ENCODE peak calls at places on chromosomes 3 and 15, in six cellular contexts. One of them, this sample, is unnamed. For H3K4me1, the result is how much of the 10 kb centered on the place peaks cover.

GRCh38 chr3:195004512-195005250 is 266.3 kb downstream of the XXYLT1 start:
- DNase-seq in mucosa of descending colon: no peak
- DNase-seq in neural progenitor cell: no peak
- DNase-seq in stomach: no peak
- DNase-seq in A549: no peak
- DNase-seq in IMR-90: no peak
- DNase-seq in this sample: peak

GRCh38 chr3:118628704-118629341 is 405.8 kb downstream of the IGSF11 start:
- DNase-seq in stomach: peak
- DNase-seq in A549: peak
- DNase-seq in IMR-90: peak
- DNase-seq in neural progenitor cell: peak
- DNase-seq in mucosa of descending colon: peak
- DNase-seq in this sample: peak

GRCh38 chr15:32766101-32766500 is 48.3 kb downstream of the GREM1 start:
- DNase-seq in neural progenitor cell: no peak
- DNase-seq in stomach: no peak
- DNase-seq in A549: no peak
- DNase-seq in IMR-90: no peak
- DNase-seq in mucosa of descending colon: no peak
- DNase-seq in this sample: no peak

GRCh38 chr3:85567074-85567676 is 608.4 kb downstream of the CADM2 start:
- DNase-seq in IMR-90: peak
- DNase-seq in stomach: peak
- DNase-seq in mucosa of descending colon: no peak
- DNase-seq in neural progenitor cell: peak
- DNase-seq in A549: no peak
- DNase-seq in this sample: peak

GRCh38 chr3:179603831-179604230 is 607 bp downstream of the MRPL47 start:
- DNase-seq in mucosa of descending colon: no peak
- DNase-seq in A549: no peak
- DNase-seq in stomach: no peak
- DNase-seq in neural progenitor cell: no peak
- DNase-seq in IMR-90: no peak
- DNase-seq in this sample: no peak

GRCh38 chr3:8405144-8405543 is 96.5 kb upstream of the LMCD1 start:
- DNase-seq in mucosa of descending colon: no peak
- DNase-seq in neural progenitor cell: no peak
- DNase-seq in IMR-90: no peak
- DNase-seq in stomach: no peak
- DNase-seq in A549: no peak
- DNase-seq in this sample: no peak

GRCh38 chr15:31461911-31462480 is 135.4 kb downstream of the KLF13 start:
- DNase-seq in mucosa of descending colon: no peak
- DNase-seq in IMR-90: no peak
- DNase-seq in A549: no peak
- DNase-seq in neural progenitor cell: no peak
- DNase-seq in stomach: peak
- DNase-seq in this sample: no peak

GRCh38 chr3:191792580-191792979 is 331.6 kb downstream of the PYDC2 start:
- DNase-seq in A549: no peak
- DNase-seq in neural progenitor cell: no peak
- DNase-seq in IMR-90: no peak
- DNase-seq in mucosa of descending colon: no peak
- DNase-seq in stomach: no peak
- DNase-seq in this sample: no peak

GRCh38 chr15:58473720-58474119 is 41.9 kb downstream of the LIPC start:
- DNase-seq in neural progenitor cell: no peak
- DNase-seq in mucosa of descending colon: no peak
- DNase-seq in stomach: no peak
- DNase-seq in IMR-90: peak
- DNase-seq in A549: peak
- DNase-seq in this sample: no peak

GRCh38 chr15:66423149-66423548 is 36.4 kb downstream of the MAP2K1 start:
- DNase-seq in neural progenitor cell: no peak
- DNase-seq in mucosa of descending colon: no peak
- DNase-seq in stomach: no peak
- DNase-seq in IMR-90: no peak
- DNase-seq in A549: no peak
- DNase-seq in this sample: no peak

GRCh38 chr15:42749266-42749665 is 12.3 kb upstream of the CDAN1 start:
- DNase-seq in mucosa of descending colon: no peak
- DNase-seq in A549: no peak
- DNase-seq in neural progenitor cell: no peak
- DNase-seq in stomach: no peak
- DNase-seq in IMR-90: no peak
- DNase-seq in this sample: no peak

GRCh38 chr15:38651328-38652038 is 86.9 kb upstream of the RASGRP1 start:
- DNase-seq in IMR-90: no peak
- DNase-seq in neural progenitor cell: no peak
- DNase-seq in stomach: no peak
- DNase-seq in mucosa of descending colon: no peak
- DNase-seq in A549: no peak
- DNase-seq in this sample: no peak

GRCh38 chr15:77578641-77579372 is 53.9 kb downstream of the LINGO1 start:
- DNase-seq in neural progenitor cell: no peak
- DNase-seq in IMR-90: no peak
- DNase-seq in stomach: no peak
- DNase-seq in A549: no peak
- DNase-seq in mucosa of descending colon: no peak
- DNase-seq in this sample: no peak

GRCh38 chr15:72856549-72857040 is 73.0 kb upstream of the ADPGK start:
- DNase-seq in A549: no peak
- DNase-seq in IMR-90: no peak
- DNase-seq in neural progenitor cell: no peak
- DNase-seq in mucosa of descending colon: no peak
- DNase-seq in stomach: no peak
- DNase-seq in this sample: no peak

GRCh38 chr15:81888748-81889479 is 156.9 kb downstream of the MEX3B start:
- DNase-seq in neural progenitor cell: no peak
- DNase-seq in IMR-90: peak
- DNase-seq in stomach: no peak
- DNase-seq in mucosa of descending colon: no peak
- DNase-seq in A549: no peak
- DNase-seq in this sample: no peak

GRCh38 chr3:12861611-12862010 is 20.2 kb upstream of the RPL32 start:
- DNase-seq in IMR-90: no peak
- DNase-seq in stomach: no peak
- DNase-seq in mucosa of descending colon: no peak
- DNase-seq in A549: no peak
- DNase-seq in neural progenitor cell: no peak
- DNase-seq in this sample: no peak

GRCh38 chr3:82202254-82202653 is 440.8 kb upstream of the GBE1 start:
- DNase-seq in stomach: no peak
- DNase-seq in mucosa of descending colon: no peak
- DNase-seq in IMR-90: no peak
- DNase-seq in A549: no peak
- DNase-seq in neural progenitor cell: no peak
- DNase-seq in this sample: no peak

GRCh38 chr3:60294181-60294580 is 957.1 kb downstream of the FHIT start:
- DNase-seq in neural progenitor cell: no peak
- DNase-seq in stomach: no peak
- DNase-seq in IMR-90: peak
- DNase-seq in mucosa of descending colon: no peak
- DNase-seq in A549: no peak
- DNase-seq in this sample: no peak

GRCh38 chr15:101440846-101441590 is 48.5 kb downstream of the PCSK6 start:
- DNase-seq in stomach: peak
- DNase-seq in IMR-90: no peak
- DNase-seq in mucosa of descending colon: no peak
- DNase-seq in neural progenitor cell: no peak
- DNase-seq in A549: no peak
- DNase-seq in this sample: no peak

GRCh38 chr15:66883322-66883911 is 181.4 kb downstream of the SMAD6 start:
- DNase-seq in IMR-90: peak
- DNase-seq in stomach: peak
- DNase-seq in A549: peak
- DNase-seq in mucosa of descending colon: peak
- DNase-seq in neural progenitor cell: peak
- DNase-seq in this sample: peak

GRCh38 chr15:66777596-66778313 is 75.7 kb downstream of the SMAD6 start:
- DNase-seq in stomach: no peak
- DNase-seq in A549: no peak
- DNase-seq in neural progenitor cell: no peak
- DNase-seq in IMR-90: no peak
- DNase-seq in mucosa of descending colon: no peak
- DNase-seq in this sample: no peak

GRCh38 chr15:44286814-44287555 is 1.5 kb upstream of the GOLM2 start:
- DNase-seq in IMR-90: no peak
- DNase-seq in stomach: no peak
- DNase-seq in neural progenitor cell: no peak
- DNase-seq in mucosa of descending colon: no peak
- DNase-seq in A549: peak
- DNase-seq in this sample: no peak

GRCh38 chr15:100308222-100309007 is 33.4 kb downstream of the ADAMTS17 start:
- DNase-seq in mucosa of descending colon: no peak
- DNase-seq in neural progenitor cell: no peak
- DNase-seq in stomach: no peak
- DNase-seq in A549: no peak
- DNase-seq in IMR-90: no peak
- DNase-seq in this sample: no peak

GRCh38 chr3:100068758-100069345 is 45.4 kb downstream of the FILIP1L start:
- DNase-seq in mucosa of descending colon: peak
- DNase-seq in stomach: peak
- DNase-seq in A549: peak
- DNase-seq in IMR-90: peak
- DNase-seq in neural progenitor cell: peak
- DNase-seq in this sample: peak

GRCh38 chr3:100226712-100227429 is 33.9 kb upstream of the TBC1D23 start:
- DNase-seq in A549: no peak
- DNase-seq in stomach: no peak
- DNase-seq in IMR-90: peak
- DNase-seq in neural progenitor cell: no peak
- DNase-seq in mucosa of descending colon: no peak
- DNase-seq in this sample: no peak

GRCh38 chr3:126472277-126473006 is 3.2 kb downstream of the ZXDC start:
- DNase-seq in mucosa of descending colon: peak
- DNase-seq in A549: peak
- DNase-seq in IMR-90: peak
- DNase-seq in neural progenitor cell: no peak
- DNase-seq in stomach: peak
- DNase-seq in this sample: no peak
- H3K4me1 ChIP-seq in mucosa of descending colon: under half
- H3K4me1 ChIP-seq in A549: under half
- H3K4me1 ChIP-seq in IMR-90: under half
- H3K4me1 ChIP-seq in neural progenitor cell: under half
- H3K4me1 ChIP-seq in stomach: half or more
- H3K4me1 ChIP-seq in this sample: under half

DNA sequence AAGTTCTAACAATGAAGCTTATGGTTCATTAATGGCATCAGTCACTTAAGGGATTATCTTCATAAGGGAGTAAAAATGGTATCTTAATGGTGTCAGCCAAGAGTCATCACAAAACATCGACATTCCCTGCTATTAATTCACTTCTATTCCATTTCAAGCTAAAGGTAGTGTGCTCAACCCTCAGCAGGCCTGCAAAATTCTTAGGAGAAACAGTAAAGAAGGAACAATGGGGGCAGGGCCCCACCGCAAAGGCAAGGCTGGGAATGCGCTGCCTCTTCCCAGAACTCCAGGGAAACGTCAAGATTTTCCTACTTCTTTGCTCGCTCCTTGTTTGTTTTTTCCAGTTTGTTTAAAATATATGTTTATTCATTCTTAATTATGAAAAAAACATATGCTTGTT is 187.3 kb upstream of the TSC22D2 start:
- DNase-seq in stomach: no peak
- DNase-seq in neural progenitor cell: peak
- DNase-seq in IMR-90: no peak
- DNase-seq in mucosa of descending colon: no peak
- DNase-seq in A549: no peak
- DNase-seq in this sample: no peak
- H3K4me3 ChIP-seq in stomach: peak
- H3K4me3 ChIP-seq in neural progenitor cell: peak
- H3K4me3 ChIP-seq in IMR-90: no peak
- H3K4me3 ChIP-seq in mucosa of descending colon: no peak
- H3K4me3 ChIP-seq in A549: peak
- H3K4me3 ChIP-seq in this sample: peak

GRCh38 chr3:150766742-150767141 is 3.8 kb upstream of the SIAH2 start:
- DNase-seq in stomach: no peak
- DNase-seq in neural progenitor cell: no peak
- DNase-seq in mucosa of descending colon: no peak
- DNase-seq in IMR-90: no peak
- DNase-seq in A549: no peak
- DNase-seq in this sample: no peak

GRCh38 chr3:150763841-150764483 is 993 bp upstream of the SIAH2 start:
- DNase-seq in neural progenitor cell: peak
- DNase-seq in IMR-90: peak
- DNase-seq in mucosa of descending colon: peak
- DNase-seq in A549: peak
- DNase-seq in stomach: peak
- DNase-seq in this sample: peak

GRCh38 chr3:150765949-150766720 is 3.2 kb upstream of the SIAH2 start:
- DNase-seq in A549: no peak
- DNase-seq in neural progenitor cell: peak
- DNase-seq in IMR-90: peak
- DNase-seq in mucosa of descending colon: no peak
- DNase-seq in stomach: no peak
- DNase-seq in this sample: no peak

GRCh38 chr3:150763122-150763840 is at the start of gene SIAH2:
- DNase-seq in mucosa of descending colon: peak
- DNase-seq in stomach: peak
- DNase-seq in A549: peak
- DNase-seq in neural progenitor cell: peak
- DNase-seq in IMR-90: peak
- DNase-seq in this sample: peak

DNA sequence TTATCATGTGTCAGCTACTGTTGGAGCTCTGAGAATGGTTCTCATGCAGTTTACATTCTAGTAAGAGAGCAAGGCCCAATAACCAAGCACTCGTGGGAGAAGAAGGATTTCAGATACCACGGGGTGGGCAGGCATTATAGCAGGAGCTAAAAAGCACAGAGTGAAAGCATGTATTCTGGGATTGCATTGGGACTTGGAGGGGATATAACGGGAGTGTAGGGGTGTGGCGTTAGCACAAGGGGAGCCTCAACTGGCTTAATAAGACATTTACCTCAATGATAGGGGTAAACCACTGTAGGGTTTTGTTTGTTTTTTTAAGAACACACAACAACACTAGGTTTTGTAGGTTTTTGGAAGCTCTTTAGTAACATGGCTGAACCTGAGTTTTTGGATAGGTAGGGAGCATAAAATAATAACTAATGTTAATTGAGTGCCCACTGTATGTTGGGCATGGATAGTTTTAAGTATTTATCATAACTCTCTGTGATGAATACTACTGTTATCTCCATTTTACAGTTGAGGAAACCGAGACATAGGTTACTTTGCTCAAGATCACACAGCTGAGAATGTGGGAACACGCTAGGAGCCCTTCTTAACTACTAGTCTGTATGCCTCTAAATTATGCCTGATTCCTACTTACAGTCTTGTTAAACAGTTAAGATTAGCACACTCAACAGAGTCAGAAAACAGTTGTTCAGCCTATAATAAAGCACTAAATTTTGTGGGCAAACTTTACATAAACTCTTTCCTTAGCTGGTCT is 1.8 kb upstream of the SIAH2 start:
- DNase-seq in mucosa of descending colon: no peak
- DNase-seq in stomach: no peak
- DNase-seq in A549: no peak
- DNase-seq in IMR-90: no peak
- DNase-seq in neural progenitor cell: no peak
- DNase-seq in this sample: no peak
- H3K4me1 ChIP-seq in mucosa of descending colon: under half
- H3K4me1 ChIP-seq in stomach: under half
- H3K4me1 ChIP-seq in A549: under half
- H3K4me1 ChIP-seq in IMR-90: under half
- H3K4me1 ChIP-seq in neural progenitor cell: under half
- H3K4me1 ChIP-seq in this sample: under half

GRCh38 chr3:140203510-140203909 is 268.5 kb downstream of the CLSTN2 start:
- DNase-seq in neural progenitor cell: peak
- DNase-seq in mucosa of descending colon: no peak
- DNase-seq in stomach: no peak
- DNase-seq in IMR-90: no peak
- DNase-seq in A549: no peak
- DNase-seq in this sample: no peak
- H3K4me3 ChIP-seq in neural progenitor cell: no peak
- H3K4me3 ChIP-seq in mucosa of descending colon: no peak
- H3K4me3 ChIP-seq in stomach: no peak
- H3K4me3 ChIP-seq in IMR-90: no peak
- H3K4me3 ChIP-seq in A549: no peak
- H3K4me3 ChIP-seq in this sample: no peak